ENCODE peak calls at places on chromosomes 11 and 22, in ten cellular contexts. B is transverse colon, O is GM12892, E is stomach, J is HCT116, W is sigmoid colon, H is prostate gland, Q is suprapubic skin, F is GM12878, U is upper lobe of left lung. L is an unnamed sample.

GRCh38 chr11:61482513-61482912 is 26.0 kb upstream of the LRRC10B start:
- DNase-seq in H (no peak), E (no peak), U (peak), W (no peak), J (no peak), O (no peak), Q (no peak), B (no peak), F (no peak), L (no peak)

GRCh38 chr22:27318516-27318915 is 483.0 kb downstream of the MN1 start:
- DNase-seq in J (no peak), W (no peak), O (no peak), Q (no peak), U (no peak), F (no peak), E (no peak), H (no peak), B (peak), L (peak)

GRCh38 chr11:84322211-84322610 is 1036.0 kb upstream of the CCDC90B start:
- DNase-seq in J (no peak), H (no peak), E (no peak), B (no peak), F (no peak), Q (no peak), O (no peak), U (no peak), W (no peak), L (no peak)

GRCh38 chr11:47177229-47177845 is 658 bp upstream of the ARFGAP2 start:
- DNase-seq in Q (no peak), J (peak), F (peak), W (peak), B (peak), U (no peak), O (peak), E (peak), H (peak), L (peak)

GRCh38 chr22:45312415-45312814 is 2.7 kb downstream of the FAM118A start:
- DNase-seq in E (no peak), F (no peak), U (no peak), J (no peak), B (no peak), H (no peak), Q (no peak), O (no peak), W (no peak), L (no peak)

GRCh38 chr11:3642071-3642951 is 519 bp upstream of the ART5 start:
- DNase-seq in J (peak), E (peak), H (peak), W (peak), U (peak), Q (no peak), O (peak), B (peak), F (no peak), L (peak)

GRCh38 chr11:66691311-66691980 is 13.8 kb upstream of the RBM4B start:
- DNase-seq in B (no peak), Q (no peak), E (no peak), H (no peak), J (no peak), W (no peak), U (peak), F (no peak), O (no peak), L (no peak)

GRCh38 chr22:28072066-28072465 is 153.0 kb upstream of the PITPNB start:
- DNase-seq in J (no peak), B (no peak), H (no peak), U (no peak), W (no peak), Q (no peak), F (no peak), O (no peak), E (no peak), L (no peak)

GRCh38 chr11:67698247-67698646 is 23.8 kb upstream of the ALDH3B2 start:
- DNase-seq in U (no peak), H (no peak), F (no peak), O (peak), E (no peak), J (peak), Q (no peak), B (no peak), W (no peak), L (no peak)

GRCh38 chr11:86515297-86516094 is 140.8 kb downstream of the CCDC81 start:
- DNase-seq in U (no peak), J (no peak), O (no peak), F (no peak), Q (no peak), W (no peak), B (no peak), E (no peak), H (no peak), L (peak)

GRCh38 chr11:117597083-117597482 is 199.9 kb downstream of the DSCAML1 start:
- DNase-seq in F (no peak), E (no peak), O (no peak), H (no peak), J (peak), Q (no peak), U (no peak), W (peak), B (peak), L (peak)

GRCh38 chr11:8937159-8937558 is 4.4 kb upstream of the C11orf16 start:
- DNase-seq in J (no peak), Q (no peak), F (no peak), O (no peak), U (no peak), B (no peak), H (no peak), E (no peak), W (no peak), L (no peak)

GRCh38 chr11:61912991-61913698 is 4.2 kb downstream of the RAB3IL1 start:
- DNase-seq in B (no peak), H (no peak), Q (peak), U (no peak), W (peak), F (no peak), J (no peak), E (no peak), O (peak), L (no peak)

GRCh38 chr22:39344046-39344390 is 5.8 kb upstream of the SYNGR1 start:
- DNase-seq in O (no peak), Q (no peak), J (no peak), B (no peak), E (no peak), F (no peak), U (no peak), H (no peak), W (no peak), L (no peak)

GRCh38 chr11:117189941-117190544 is 9.1 kb upstream of the TAGLN start:
- DNase-seq in H (no peak), U (peak), J (no peak), B (peak), F (no peak), Q (no peak), O (no peak), E (no peak), W (peak), L (no peak)

GRCh38 chr11:99937330-99937729 is 749.8 kb upstream of the ARHGAP42 start:
- DNase-seq in U (no peak), Q (no peak), F (no peak), E (no peak), H (no peak), W (no peak), B (no peak), O (no peak), J (no peak), L (no peak)

GRCh38 chr22:45597460-45598192 is 74.0 kb upstream of the ATXN10 start:
- DNase-seq in J (no peak), F (no peak), Q (no peak), U (no peak), W (no peak), B (no peak), O (no peak), E (peak), H (peak), L (no peak)

GRCh38 chr11:11407065-11407737 is 54.2 kb upstream of the CSNK2A3 start:
- DNase-seq in U (no peak), F (no peak), E (no peak), O (no peak), B (peak), Q (no peak), J (no peak), W (peak), H (no peak), L (no peak)

GRCh38 chr11:37988031-37988430 is 1390.0 kb upstream of the RAG2 start:
- DNase-seq in H (no peak), Q (no peak), U (no peak), E (no peak), O (no peak), F (no peak), J (no peak), B (no peak), W (no peak), L (peak)

GRCh38 chr11:2825261-2825885 is 60.2 kb downstream of the CDKN1C start:
- DNase-seq in W (peak), E (peak), Q (peak), U (peak), J (no peak), B (peak), F (no peak), O (no peak), H (peak), L (peak)

GRCh38 chr11:102422817-102423725 is 29.5 kb downstream of the TMEM123 start:
- DNase-seq in B (no peak), Q (no peak), E (no peak), U (no peak), J (no peak), O (no peak), W (no peak), F (no peak), H (no peak), L (no peak)

GRCh38 chr11:74019860-74020259 is 11.0 kb upstream of the UCP3 start:
- DNase-seq in H (no peak), U (no peak), W (no peak), E (no peak), O (no peak), Q (no peak), F (peak), J (no peak), B (no peak), L (no peak)

GRCh38 chr11:66789097-66789890 is 53.9 kb upstream of the RCE1 start:
- DNase-seq in U (no peak), O (no peak), B (no peak), J (no peak), E (no peak), Q (no peak), H (no peak), F (no peak), W (no peak), L (no peak)

GRCh38 chr22:18057568-18058209 is 20.1 kb upstream of the PEX26 start:
- DNase-seq in B (peak), W (peak), Q (no peak), H (peak), O (no peak), J (peak), F (peak), U (no peak), E (peak), L (peak)

GRCh38 chr11:1780700-1781592 is 17.2 kb upstream of the CTSD start:
- DNase-seq in J (no peak), Q (peak), O (no peak), H (no peak), E (no peak), W (peak), B (no peak), U (peak), F (no peak), L (no peak)

GRCh38 chr11:73262851-73263495 is 9.2 kb upstream of the P2RY6 start:
- DNase-seq in H (no peak), Q (no peak), J (no peak), F (no peak), U (no peak), E (no peak), W (no peak), O (no peak), B (no peak), L (no peak)

GRCh38 chr11:103877221-103877620 is 159.2 kb upstream of the DDI1 start:
- DNase-seq in F (no peak), J (no peak), W (no peak), H (no peak), Q (no peak), U (no peak), O (no peak), B (no peak), E (no peak), L (peak)

GRCh38 chr11:3942956-3943497 is 87.6 kb downstream of the STIM1 start:
- DNase-seq in H (no peak), Q (no peak), F (no peak), O (no peak), J (no peak), U (no peak), B (no peak), W (no peak), E (no peak), L (peak)

GRCh38 chr11:12675951-12676711 is 1.9 kb downstream of the TEAD1 start:
- DNase-seq in J (no peak), Q (no peak), F (no peak), H (no peak), U (no peak), W (peak), E (no peak), O (no peak), B (no peak), L (peak)

GRCh38 chr22:40542821-40543540 is 93.5 kb downstream of the MRTFA start:
- DNase-seq in E (no peak), J (no peak), Q (no peak), U (no peak), O (no peak), F (no peak), B (no peak), W (no peak), H (no peak), L (no peak)

DNA sequence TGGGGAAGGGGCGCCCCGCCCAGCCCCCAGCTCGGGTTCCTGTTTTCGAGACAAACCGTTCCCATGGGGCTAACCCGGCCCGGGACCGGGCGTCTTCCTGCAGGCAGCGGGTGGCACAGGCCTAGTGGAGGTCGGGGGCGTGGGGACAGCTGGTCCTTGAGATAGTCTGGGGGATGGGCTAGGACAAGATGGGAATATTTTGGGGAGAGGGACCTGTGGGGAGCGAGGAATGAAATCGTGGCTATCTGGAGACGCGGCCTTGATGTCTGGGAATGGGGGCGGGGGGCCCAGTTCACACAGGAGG is 1.2 kb upstream of the RASGRP2 start:
- DNase-seq in H (no peak), B (peak), W (peak), J (no peak), Q (peak), F (no peak), U (peak), E (peak), O (peak), L (peak)
- TF ChIP-seq POLR2A in H (no peak), B (peak), W (no peak), J (no peak), Q (no peak), F (no peak), U (no peak), E (no peak), O (no peak), L (no peak)

GRCh38 chr11:123616505-123617198 is 37.8 kb downstream of the SCN3B start:
- DNase-seq in B (peak), O (no peak), U (peak), W (peak), H (peak), J (no peak), E (no peak), Q (no peak), F (no peak), L (no peak)
- TF ChIP-seq POLR2AphosphoS5 in B (peak), O (no peak), U (no peak), W (peak), H (peak), J (no peak), E (peak), Q (no peak), F (no peak), L (no peak)

GRCh38 chr11:44564198-44564597 is 1.3 kb upstream of the CD82 start:
- DNase-seq in U (no peak), W (no peak), E (peak), J (no peak), Q (no peak), B (peak), F (no peak), O (no peak), H (peak), L (no peak)

GRCh38 chr11:44563716-44564115 is 1.7 kb upstream of the CD82 start:
- DNase-seq in O (no peak), F (no peak), Q (no peak), J (no peak), U (no peak), B (no peak), H (no peak), W (no peak), E (no peak), L (no peak)

GRCh38 chr11:44565746-44566558 is 489 bp downstream of the CD82 start:
- DNase-seq in W (peak), B (no peak), F (no peak), H (no peak), O (no peak), E (no peak), U (no peak), J (no peak), Q (no peak), L (no peak)

GRCh38 chr11:44565008-44565745 is at the start of gene CD82:
- DNase-seq in Q (peak), H (peak), E (peak), B (peak), F (peak), U (peak), J (peak), W (peak), O (peak), L (peak)

GRCh38 chr11:44564653-44565007 is 833 bp upstream of the CD82 start:
- DNase-seq in O (no peak), Q (peak), W (peak), B (peak), U (no peak), H (peak), E (peak), J (no peak), F (no peak), L (no peak)
- TF ChIP-seq POLR2A in O (no peak), Q (no peak), W (no peak), B (peak), U (no peak), H (no peak), E (no peak), J (no peak), F (no peak), L (no peak)

GRCh38 chr22:42270512-42271190 is at the start of gene TCF20:
- DNase-seq in J (peak), E (peak), U (peak), Q (no peak), O (peak), F (no peak), H (peak), B (peak), W (peak), L (peak)
- TF ChIP-seq POLR2AphosphoS5 in J (peak), E (peak), U (no peak), Q (no peak), O (no peak), F (no peak), H (peak), B (no peak), W (no peak), L (no peak)

GRCh38 chr22:36467042-36467810 is 14.2 kb downstream of the TXN2 start:
- DNase-seq in F (no peak), B (no peak), W (peak), U (peak), E (no peak), H (no peak), J (peak), Q (no peak), O (no peak), L (no peak)
- TF ChIP-seq POLR2A in F (no peak), B (no peak), W (no peak), U (no peak), E (no peak), H (no peak), J (no peak), Q (no peak), O (no peak), L (no peak)

L was measured in endothelial cell of umbilical vein.